ENCODE peak calls at places on chromosomes 11 and 22, in seven cellular contexts. D is prostate gland; J is activated CD4-positive, alpha-beta T cell treated with anti-CD3 and anti-CD28 coated beads for 48 hours; S is adrenal gland; L is neural crest cell; C is NCI-H748 treated with DMSO at 0.1 percent for 48 hours; W is HFFc6. Y is an unnamed sample.

GRCh38 chr11:102577182-102577581 is 46.6 kb upstream of the MMP7 start:
- DNase-seq in W (no peak), S (no peak), C (no peak), L (no peak), J (no peak), D (no peak), Y (no peak)

GRCh38 chr22:47367107-47367690 is 604.7 kb downstream of the TBC1D22A start:
- DNase-seq in C (no peak), J (no peak), D (no peak), S (peak; percentile 0), L (no peak), W (no peak), Y (no peak)

GRCh38 chr11:975824-976223 is 50.2 kb downstream of the AP2A2 start:
- DNase-seq in W (no peak), J (peak; percentile 27), L (peak; percentile 24), D (no peak), C (no peak), S (no peak), Y (no peak)

GRCh38 chr22:38282397-38282796 is 9.6 kb upstream of the TMEM184B start:
- DNase-seq in D (no peak), C (no peak), S (no peak), L (no peak), W (no peak), J (no peak), Y (no peak)

GRCh38 chr11:76835928-76836612 is 24.6 kb upstream of the ACER3 start:
- DNase-seq in D (peak; percentile 90), C (no peak), J (no peak), L (no peak), W (peak; percentile 55), S (no peak), Y (no peak)

GRCh38 chr11:125154380-125155099 is 10.0 kb upstream of the PKNOX2 start:
- DNase-seq in D (no peak), W (no peak), C (no peak), S (no peak), L (no peak), J (no peak), Y (no peak)

GRCh38 chr11:65377036-65377435 is 5.4 kb downstream of the SLC25A45 start:
- DNase-seq in C (no peak), W (no peak), D (no peak), S (no peak), L (no peak), J (no peak), Y (no peak)

GRCh38 chr22:40588726-40589125 is 47.8 kb downstream of the MRTFA start:
- DNase-seq in S (peak; percentile 41), C (no peak), J (no peak), D (no peak), W (peak; percentile 55), L (no peak), Y (no peak)

GRCh38 chr11:33736148-33736809 is at the start of gene CD59:
- DNase-seq in D (peak; percentile 96), L (peak; percentile 87), C (peak; percentile 70), W (peak; percentile 89), J (peak; percentile 94), S (peak; percentile 98), Y (peak; percentile 68)

GRCh38 chr22:40009231-40009769 is 14.5 kb downstream of the FAM83F start:
- DNase-seq in J (no peak), S (no peak), D (peak; percentile 63), C (peak; percentile 6), L (no peak), W (no peak), Y (no peak)

GRCh38 chr22:29342577-29343312 is 27.2 kb upstream of the RASL10A start:
- DNase-seq in D (peak; percentile 46), J (no peak), L (no peak), W (no peak), C (no peak), S (no peak), Y (no peak)

GRCh38 chr11:67277231-67277961 is 11.1 kb downstream of the GRK2 start:
- DNase-seq in W (peak; percentile 47), S (peak; percentile 77), L (no peak), J (peak; percentile 93), C (no peak), D (peak; percentile 85), Y (no peak)

GRCh38 chr11:93081694-93082093 is 112.2 kb downstream of the MTNR1B start:
- DNase-seq in L (no peak), J (no peak), D (no peak), C (no peak), W (no peak), S (no peak), Y (no peak)

GRCh38 chr11:69801513-69802335 is 17.5 kb downstream of the FGF3 start:
- DNase-seq in W (no peak), L (peak; percentile 58), D (no peak), J (peak; percentile 50), S (peak; percentile 34), C (no peak), Y (no peak)

GRCh38 chr11:107780775-107781174 is 68.9 kb upstream of the SLN start:
- DNase-seq in D (no peak), L (no peak), W (no peak), J (no peak), C (no peak), S (no peak), Y (no peak)

GRCh38 chr22:23896166-23896522 is 2.0 kb downstream of the MIF start:
- DNase-seq in S (no peak), L (no peak), W (no peak), D (no peak), J (no peak), C (no peak), Y (no peak)

Y was measured in NCI-H1417 treated with DMSO at 0.1 percent for 48 hours.